ENCODE peak calls at places on chromosome 15, in four cellular contexts. L, M, G and N are unnamed samples.

GRCh38 chr15:29263289-29263688 is 6.3 kb downstream of the NSMCE3 start:
- DNase-seq in G (no peak), M (no peak), L (no peak), N (no peak)

GRCh38 chr15:84818221-84819131 is 1.3 kb downstream of the ALPK3 start:
- DNase-seq in G (no peak), M (peak; percentile 33), L (no peak), N (peak; percentile 74)

GRCh38 chr15:33844597-33844996 is 123.7 kb upstream of the CHRM5 start:
- DNase-seq in G (no peak), L (peak; percentile 27), M (no peak), N (no peak)

GRCh38 chr15:51380999-51381806 is 39.7 kb downstream of the GLDN start:
- DNase-seq in L (peak; percentile 72), M (peak; percentile 85), G (peak; percentile 34), N (peak; percentile 77)

GRCh38 chr15:59491062-59491461 is 53.1 kb downstream of the FAM81A start:
- DNase-seq in G (no peak), M (no peak), L (no peak), N (no peak)

GRCh38 chr15:42490246-42490742 is 647 bp downstream of the ZNF106 start:
- DNase-seq in M (no peak), G (no peak), L (no peak), N (no peak)

GRCh38 chr15:48680841-48681240 is 35.3 kb upstream of the FBN1 start:
- DNase-seq in L (no peak), G (no peak), M (no peak), N (no peak)

GRCh38 chr15:73777741-73778140 is 24.6 kb upstream of the INSYN1 start:
- DNase-seq in L (no peak), M (no peak), G (no peak), N (no peak)

GRCh38 chr15:34434627-34435305 is 2.8 kb downstream of the GOLGA8A start:
- DNase-seq in L (no peak), M (no peak), G (no peak), N (no peak)

GRCh38 chr15:65402971-65403370 is 19.8 kb downstream of the IGDCC4 start:
- DNase-seq in G (no peak), M (no peak), L (no peak), N (no peak)

GRCh38 chr15:82942691-82943090 is 9.8 kb downstream of the HOMER2 start:
- DNase-seq in M (no peak), G (no peak), L (peak; percentile 33), N (peak; percentile 16)

GRCh38 chr15:70186152-70186551 is 88.4 kb upstream of the TLE3 start:
- DNase-seq in G (no peak), M (no peak), L (no peak), N (no peak)
- TF ChIP-seq ESRRA in G (no peak), M (no peak), L (no peak), N (no peak)

GRCh38 chr15:98528056-98528725 is 120.1 kb upstream of the IGF1R start:
- DNase-seq in G (no peak), L (no peak), M (no peak), N (peak; percentile 88)

GRCh38 chr15:98526094-98526493 is 122.2 kb upstream of the IGF1R start:
- DNase-seq in L (no peak), M (no peak), G (no peak), N (no peak)

GRCh38 chr15:98532063-98532462 is 116.3 kb upstream of the IGF1R start:
- DNase-seq in L (no peak), G (no peak), M (no peak), N (no peak)

GRCh38 chr15:98530570-98530969 is 117.8 kb upstream of the IGF1R start:
- DNase-seq in M (no peak), G (no peak), L (no peak), N (no peak)

GRCh38 chr15:98529205-98530145 is 118.9 kb upstream of the IGF1R start:
- DNase-seq in L (no peak), M (no peak), G (no peak), N (peak; percentile 18)
- TF ChIP-seq RFX5 in L (no peak), M (no peak), G (no peak), N (no peak)

GRCh38 chr15:67381416-67382045 is 126.9 kb downstream of the IQCH start:
- DNase-seq in L (no peak), G (no peak), M (no peak), N (no peak)
- TF ChIP-seq ESRRA in L (no peak), G (no peak), M (no peak), N (no peak)

DNA sequence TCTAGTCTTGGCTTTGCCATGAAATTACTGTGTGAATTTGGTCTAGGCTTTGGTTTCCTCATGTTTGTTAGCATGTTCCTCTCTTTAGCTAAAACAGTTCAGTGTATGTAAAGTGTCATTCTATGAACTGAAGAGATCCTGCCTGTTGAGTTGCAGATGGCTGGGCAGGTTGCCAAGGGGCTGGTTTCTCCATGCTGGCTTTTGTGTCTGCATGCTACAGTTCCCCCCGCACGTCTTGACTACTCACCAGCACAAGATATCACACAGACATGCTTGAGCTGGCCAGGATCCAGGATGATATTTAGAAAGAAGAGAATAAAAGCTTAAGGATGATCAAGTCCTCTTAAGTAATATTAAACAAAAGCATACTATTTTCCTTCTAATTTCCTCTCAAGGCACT is 90.2 kb downstream of the CERS3 start:
- DNase-seq in L (no peak), M (no peak), G (peak; percentile 5), N (no peak)
- TF ChIP-seq RFX5 in L (no peak), M (no peak), G (no peak), N (no peak)